ENCODE peak calls at places on chromosomes 4 and X, in eight cellular contexts. N is psoas muscle, U is left lung, J is fibroblast of lung, E is caudate nucleus, O is small intestine, Z is substantia nigra, G is AG04450. M is an unnamed sample.

GRCh38 chrX:136159615-136160025 is 12.3 kb downstream of the FHL1 start:
- DNase-seq in N (no peak), U (no peak), J (no peak), E (no peak), O (peak), Z (no peak), G (no peak), M (peak)

GRCh38 chr4:134544303-134544761 is 342.7 kb upstream of the PABPC4L start:
- DNase-seq in N (no peak), U (no peak), J (peak), E (no peak), O (no peak), Z (no peak), G (no peak), M (no peak)

GRCh38 chr4:4784379-4784778 is 75.1 kb upstream of the MSX1 start:
- DNase-seq in N (no peak), U (no peak), J (no peak), E (no peak), O (no peak), Z (no peak), G (no peak), M (no peak)

GRCh38 chrX:130393451-130394074 is 8.1 kb upstream of the GPR119 start:
- DNase-seq in N (peak), U (no peak), J (peak), E (peak), O (peak), Z (no peak), G (no peak), M (peak)

GRCh38 chr4:112714922-112715901 is 78.3 kb downstream of the LARP7 start:
- DNase-seq in N (no peak), U (no peak), J (no peak), E (no peak), O (no peak), Z (no peak), G (no peak), M (no peak)

GRCh38 chr4:160809576-160809975 is 1354.2 kb downstream of the FSTL5 start:
- DNase-seq in N (no peak), U (no peak), J (no peak), E (no peak), O (no peak), Z (no peak), G (no peak), M (no peak)

GRCh38 chrX:8724176-8724757 is 7.7 kb downstream of the ANOS1 start:
- DNase-seq in N (no peak), U (no peak), J (no peak), E (no peak), O (no peak), Z (no peak), G (no peak), M (no peak)

GRCh38 chr4:87132035-87132434 is 88.4 kb downstream of the KLHL8 start:
- DNase-seq in N (no peak), U (no peak), J (no peak), E (no peak), O (no peak), Z (no peak), G (no peak), M (no peak)

GRCh38 chr4:23022032-23022431 is 329.3 kb downstream of the GBA3 start:
- DNase-seq in N (no peak), U (no peak), J (peak), E (no peak), O (no peak), Z (no peak), G (no peak), M (no peak)

GRCh38 chr4:123893746-123894095 is 497.1 kb downstream of the SPRY1 start:
- DNase-seq in N (no peak), U (no peak), J (peak), E (no peak), O (no peak), Z (no peak), G (no peak), M (no peak)

GRCh38 chrX:39981946-39982345 is 115.8 kb downstream of the BCOR start:
- DNase-seq in N (no peak), U (no peak), J (no peak), E (no peak), O (no peak), Z (no peak), G (no peak), M (no peak)

GRCh38 chrX:151393514-151393913 is 3.5 kb upstream of the VMA21 start:
- DNase-seq in N (no peak), U (no peak), J (no peak), E (no peak), O (peak), Z (no peak), G (no peak), M (no peak)

GRCh38 chrX:31057691-31058090 is 14.2 kb downstream of the FTHL17 start:
- DNase-seq in N (no peak), U (no peak), J (no peak), E (no peak), O (no peak), Z (no peak), G (no peak), M (no peak)

GRCh38 chr4:6728320-6729029 is 12.5 kb downstream of the BLOC1S4 start:
- DNase-seq in N (no peak), U (no peak), J (no peak), E (no peak), O (no peak), Z (no peak), G (no peak), M (no peak)

GRCh38 chrX:71140440-71140839 is 4.2 kb upstream of the NLGN3 start:
- DNase-seq in N (no peak), U (no peak), J (no peak), E (no peak), O (no peak), Z (no peak), G (no peak), M (no peak)

GRCh38 chr4:94399721-94400120 is 52.0 kb upstream of the PDLIM5 start:
- DNase-seq in N (no peak), U (no peak), J (no peak), E (no peak), O (no peak), Z (no peak), G (no peak), M (no peak)

GRCh38 chrX:21996872-21997271 is 35.3 kb upstream of the PHEX start:
- DNase-seq in N (no peak), U (no peak), J (peak), E (no peak), O (no peak), Z (no peak), G (peak), M (peak)

GRCh38 chrX:45774961-45775360 is 574.3 kb upstream of the DIPK2B start:
- DNase-seq in N (peak), U (no peak), J (peak), E (no peak), O (no peak), Z (no peak), G (no peak), M (peak)

GRCh38 chr4:1167244-1167949 is 5.0 kb downstream of the SPON2 start:
- DNase-seq in N (peak), U (peak), J (peak), E (peak), O (peak), Z (peak), G (peak), M (peak)
- H3K27ac ChIP-seq in N (no peak), U (peak), J (peak), E (no peak), O (peak), Z (no peak), G (peak), M (no peak)

DNA sequence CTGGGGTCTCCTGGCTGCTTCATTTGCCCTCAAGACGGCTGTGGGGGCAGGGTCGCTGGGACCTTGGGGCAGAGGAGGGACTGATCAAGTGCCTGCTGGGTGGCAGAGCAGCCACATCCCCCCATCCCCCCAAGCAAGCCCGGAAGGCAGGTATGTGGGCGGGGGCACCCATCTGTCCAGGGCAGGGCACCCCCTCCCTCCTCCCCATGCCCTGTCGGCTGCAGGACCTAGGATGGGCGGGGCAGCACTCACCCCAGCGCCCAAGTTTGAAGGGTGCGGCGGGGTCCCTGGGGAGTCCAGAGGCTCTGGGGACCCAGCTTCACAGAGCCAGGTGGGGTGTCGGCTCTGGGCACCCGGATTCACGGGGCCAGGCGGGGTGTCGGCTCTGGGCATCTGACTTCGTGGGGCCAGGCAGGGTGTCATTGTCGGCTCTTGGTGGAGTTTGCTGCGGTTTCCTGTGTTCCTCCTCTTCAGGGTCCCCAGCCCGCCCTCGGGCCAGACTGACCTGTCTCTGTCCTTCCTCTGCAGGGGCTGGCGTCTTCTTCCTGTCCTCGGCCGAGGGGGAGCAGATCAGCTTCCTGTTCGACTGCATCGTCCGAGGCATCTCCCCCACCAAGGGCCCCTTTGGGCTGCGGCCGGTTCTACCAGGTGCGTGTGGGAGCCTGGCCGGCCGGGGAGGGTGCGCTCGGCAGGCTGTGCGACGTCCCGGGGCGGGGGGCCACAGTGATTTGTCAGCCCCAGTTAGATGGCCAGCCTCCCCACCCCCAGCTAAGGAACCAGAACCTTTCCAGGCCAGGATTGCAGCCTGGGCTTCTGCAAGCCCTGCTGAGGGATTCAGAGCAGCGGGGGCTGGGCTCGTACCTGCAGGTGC is 22.1 kb downstream of the DOK7 start:
- DNase-seq in N (no peak), U (no peak), J (no peak), E (no peak), O (no peak), Z (no peak), G (no peak), M (no peak)
- H3K27ac ChIP-seq in N (peak), U (no peak), J (no peak), E (no peak), O (no peak), Z (no peak), G (no peak), M (peak)

GRCh38 chrX:122868626-122869025 is 315.5 kb upstream of the GRIA3 start:
- DNase-seq in N (no peak), U (no peak), J (peak), E (no peak), O (no peak), Z (no peak), G (no peak), M (no peak)

DNA sequence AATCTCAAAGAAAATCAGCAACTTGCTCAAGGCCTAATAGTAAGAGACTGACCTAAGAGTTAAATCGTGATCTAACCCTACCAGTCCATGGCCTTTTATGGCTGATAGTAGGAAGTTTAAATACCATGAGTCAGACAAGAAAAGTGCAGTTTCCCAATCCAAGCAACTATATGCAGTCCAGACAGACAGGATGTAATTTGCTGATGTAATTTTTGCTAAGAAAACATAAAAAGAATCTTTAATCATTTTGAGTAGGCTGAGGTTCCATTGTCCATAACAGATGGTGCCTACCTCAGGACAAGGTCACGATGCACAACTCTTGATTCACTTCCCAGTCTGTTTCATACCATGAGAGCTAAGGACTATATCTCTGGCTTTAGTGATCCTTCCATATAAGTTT is 317.6 kb upstream of the GRIA3 start:
- DNase-seq in N (no peak), U (no peak), J (peak), E (no peak), O (no peak), Z (no peak), G (no peak), M (no peak)
- H3K27ac ChIP-seq in N (no peak), U (no peak), J (no peak), E (no peak), O (no peak), Z (no peak), G (no peak), M (no peak)

GRCh38 chr4:119518915-119519410 is 109.6 kb downstream of the PDE5A start:
- DNase-seq in N (no peak), U (no peak), J (no peak), E (no peak), O (no peak), Z (no peak), G (no peak), M (no peak)

GRCh38 chr4:119518230-119518892 is 110.2 kb downstream of the PDE5A start:
- DNase-seq in N (no peak), U (no peak), J (no peak), E (no peak), O (no peak), Z (no peak), G (no peak), M (no peak)

GRCh38 chr4:119521306-119521705 is 107.3 kb downstream of the PDE5A start:
- DNase-seq in N (no peak), U (no peak), J (no peak), E (no peak), O (peak), Z (no peak), G (no peak), M (no peak)

GRCh38 chr4:119512398-119512797 is 116.2 kb downstream of the PDE5A start:
- DNase-seq in N (no peak), U (no peak), J (no peak), E (no peak), O (no peak), Z (no peak), G (no peak), M (no peak)

GRCh38 chr4:119517361-119518229 is 111.0 kb downstream of the PDE5A start:
- DNase-seq in N (no peak), U (no peak), J (peak), E (no peak), O (peak), Z (no peak), G (peak), M (no peak)
- H3K27ac ChIP-seq in N (peak), U (no peak), J (peak), E (no peak), O (peak), Z (no peak), G (peak), M (peak)

DNA sequence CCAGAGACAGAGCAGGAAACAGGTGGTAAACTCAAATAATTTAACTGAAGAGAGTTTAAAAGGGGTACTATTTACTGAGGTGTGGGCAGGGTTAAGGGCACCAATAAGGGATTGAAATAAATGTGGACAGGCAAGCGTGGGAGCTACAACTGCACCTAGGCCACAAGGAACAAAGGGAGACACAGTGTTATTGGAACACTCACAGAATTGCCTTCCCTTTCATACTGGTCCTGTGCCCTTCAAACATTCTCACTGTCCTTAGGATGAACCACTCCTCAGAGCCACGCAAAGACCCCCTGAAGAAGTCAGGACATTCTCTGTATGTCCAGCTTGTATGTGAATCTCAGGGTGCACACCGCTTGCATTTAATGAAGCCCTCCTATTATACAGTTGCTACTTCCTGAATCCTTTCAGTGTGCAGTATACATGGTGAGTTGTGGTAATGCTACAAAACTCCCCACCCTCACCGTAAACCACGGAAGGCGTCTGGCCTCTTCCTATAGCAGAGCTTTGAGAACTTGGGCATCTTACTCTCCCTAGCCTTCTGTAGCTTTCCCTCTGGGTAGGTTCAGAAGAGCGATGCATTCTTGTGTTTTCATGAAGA is 9.6 kb upstream of the MRPL1 start:
- DNase-seq in N (no peak), U (no peak), J (no peak), E (no peak), O (peak), Z (no peak), G (no peak), M (no peak)
- H3K27ac ChIP-seq in N (peak), U (no peak), J (no peak), E (no peak), O (peak), Z (no peak), G (no peak), M (no peak)

DNA sequence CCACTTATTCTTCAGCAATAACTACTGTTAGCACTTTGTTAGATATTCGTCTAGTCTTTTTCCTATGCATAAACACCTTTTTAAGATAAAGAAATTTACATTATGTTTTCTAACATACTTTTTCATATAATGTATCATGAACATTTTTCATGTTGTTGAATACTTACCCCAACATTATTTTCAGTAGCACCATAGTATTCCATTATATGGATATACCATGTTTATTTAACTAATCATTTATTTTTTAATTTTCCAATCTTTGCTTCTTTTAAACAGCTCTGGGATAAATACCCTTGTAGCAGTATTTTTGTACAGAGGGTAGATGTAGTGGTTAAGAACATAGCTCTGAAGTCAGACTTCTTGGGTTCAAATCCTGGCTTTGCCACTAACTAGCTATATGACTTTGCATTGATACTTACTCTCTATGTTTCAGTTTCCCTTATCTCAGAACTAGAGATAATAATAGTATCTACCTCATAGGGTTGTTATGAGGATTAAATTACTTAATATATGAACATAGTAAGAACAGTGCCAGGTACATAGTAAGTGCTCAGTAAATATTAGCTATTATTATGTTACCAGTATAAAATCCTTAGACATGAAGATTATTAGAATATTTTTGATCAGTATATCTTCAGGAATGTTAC is 11.3 kb downstream of the EXOC1 start:
- DNase-seq in N (no peak), U (no peak), J (no peak), E (no peak), O (no peak), Z (no peak), G (no peak), M (no peak)
- H3K27ac ChIP-seq in N (peak), U (no peak), J (peak), E (no peak), O (no peak), Z (no peak), G (no peak), M (peak)